ENCODE peak calls at places on chromosomes 3 and 15, in four cellular contexts. U is NCI-H1694 treated with DMSO at 0.1 percent for 48 hours; O is fibroblast of pulmonary artery; V is stimulated activated CD4-positive, alpha-beta T cell treated with anti-CD3 and anti-CD28 coated beads, Interleukin-12 subunit alpha, Interleukin-12 subunit beta, amount 100 ng/mL, for 24 hours. E is an unnamed sample.

GRCh38 chr15:65292938-65293518 is 2.8 kb upstream of the RNU5A-1 start:
- DNase-seq in U (no peak), O (no peak), V (no peak), E (no peak)

GRCh38 chr3:190044142-190044541 is 76.6 kb downstream of the P3H2 start:
- DNase-seq in U (no peak), O (peak), V (no peak), E (peak)

GRCh38 chr15:87403973-87404372 is 852.6 kb downstream of the NTRK3 start:
- DNase-seq in U (no peak), O (no peak), V (no peak), E (no peak)

GRCh38 chr3:172626241-172626640 is 84.6 kb downstream of the NCEH1 start:
- DNase-seq in U (no peak), O (peak), V (no peak), E (peak)

GRCh38 chr15:32030795-32031194 is 480 bp downstream of the CHRNA7 start:
- DNase-seq in U (no peak), O (no peak), V (no peak), E (no peak)

GRCh38 chr3:123620338-123620737 is 35.5 kb upstream of the HACD2 start:
- DNase-seq in U (no peak), O (peak), V (no peak), E (no peak)

GRCh38 chr15:65993762-65994161 is 124.5 kb downstream of the RAB11A start:
- DNase-seq in U (no peak), O (no peak), V (no peak), E (no peak)

GRCh38 chr15:42736178-42736792 is 643 bp downstream of the CDAN1 start:
- DNase-seq in U (no peak), O (peak), V (no peak), E (peak)

GRCh38 chr3:31086698-31087097 is 192.2 kb upstream of the GADL1 start:
- DNase-seq in U (no peak), O (no peak), V (no peak), E (no peak)

GRCh38 chr3:131883086-131883485 is 151.7 kb downstream of the CPNE4 start:
- DNase-seq in U (no peak), O (no peak), V (no peak), E (peak)

GRCh38 chr3:172280406-172281051 is 167.7 kb downstream of the GHSR start:
- DNase-seq in U (peak), O (peak), V (no peak), E (peak)

GRCh38 chr3:159548675-159549335 is 439.8 kb upstream of the IL12A start:
- DNase-seq in U (no peak), O (peak), V (no peak), E (peak)

GRCh38 chr3:114860526-114860925 is 286.6 kb downstream of the ZBTB20 start:
- DNase-seq in U (no peak), O (no peak), V (no peak), E (no peak)

GRCh38 chr3:22542311-22542710 is 660.8 kb upstream of the UBE2E2 start:
- DNase-seq in U (no peak), O (peak), V (no peak), E (peak)

GRCh38 chr3:159786489-159787181 is 202.0 kb upstream of the IL12A start:
- DNase-seq in U (no peak), O (no peak), V (no peak), E (no peak)

GRCh38 chr3:195839260-195840010 is 27.7 kb upstream of the MUC4 start:
- DNase-seq in U (no peak), O (no peak), V (no peak), E (no peak)

GRCh38 chr15:51803961-51804360 is 25.5 kb upstream of the TMOD3 start:
- DNase-seq in U (no peak), O (no peak), V (no peak), E (no peak)

GRCh38 chr3:10357592-10358308 is 36.8 kb upstream of the SEC13 start:
- DNase-seq in U (no peak), O (peak), V (no peak), E (peak)

GRCh38 chr3:193207290-193207689 is 33.7 kb upstream of the PLAAT1 start:
- DNase-seq in U (no peak), O (no peak), V (no peak), E (no peak)

GRCh38 chr3:146472611-146473010 is 3.2 kb upstream of the PLSCR2 start:
- DNase-seq in U (no peak), O (no peak), V (no peak), E (no peak)

E was measured in EL.